ENCODE peak calls at places on chromosomes 1 and 21, in six cellular contexts. B is HepG2, A is SK-N-SH, D is H1, Q is K562, J is GM12878. S is an unnamed sample.

GRCh38 chr1:84936116-84936810 is 43.3 kb upstream of the LPAR3 start:
- DNase-seq in B (peak), A (peak), D (no peak), Q (peak), J (no peak), S (peak)

GRCh38 chr1:161705537-161705936 is 1.5 kb upstream of the FCRLA start:
- DNase-seq in B (no peak), A (no peak), D (no peak), Q (no peak), J (no peak), S (no peak)

GRCh38 chr1:206582537-206583460 is 29.5 kb downstream of the EIF2D start:
- DNase-seq in B (no peak), A (no peak), D (no peak), Q (no peak), J (no peak), S (no peak)

GRCh38 chr1:22533244-22533643 is 30.0 kb upstream of the EPHA8 start:
- DNase-seq in B (no peak), A (peak), D (no peak), Q (no peak), J (no peak), S (no peak)

GRCh38 chr1:85465099-85465790 is at the start of gene DDAH1:
- DNase-seq in B (peak), A (peak), D (peak), Q (no peak), J (no peak), S (no peak)

GRCh38 chr1:51063121-51063520 is 38.9 kb upstream of the C1orf185 start:
- DNase-seq in B (no peak), A (no peak), D (no peak), Q (no peak), J (no peak), S (no peak)

GRCh38 chr1:243686149-243686548 is 163.9 kb downstream of the AKT3 start:
- DNase-seq in B (no peak), A (no peak), D (no peak), Q (no peak), J (no peak), S (no peak)

GRCh38 chr1:217561446-217561845 is 69.4 kb downstream of the GPATCH2 start:
- DNase-seq in B (no peak), A (no peak), D (no peak), Q (no peak), J (no peak), S (no peak)

GRCh38 chr1:69744381-69744780 is 176.7 kb downstream of the LRRC7 start:
- DNase-seq in B (no peak), A (no peak), D (no peak), Q (no peak), J (no peak), S (no peak)

GRCh38 chr1:1599030-1599916 is 662 bp downstream of the FNDC10 start:
- DNase-seq in B (no peak), A (peak), D (no peak), Q (peak), J (no peak), S (no peak)

GRCh38 chr1:76303348-76303712 is 228.8 kb downstream of the ST6GALNAC3 start:
- DNase-seq in B (no peak), A (no peak), D (no peak), Q (no peak), J (no peak), S (no peak)

GRCh38 chr1:211378844-211379243 is 52.2 kb downstream of the TRAF5 start:
- DNase-seq in B (no peak), A (no peak), D (no peak), Q (no peak), J (no peak), S (no peak)

GRCh38 chr1:119947468-119947867 is 51.2 kb upstream of the ADAM30 start:
- DNase-seq in B (no peak), A (no peak), D (no peak), Q (no peak), J (no peak), S (no peak)

GRCh38 chr1:207311888-207312603 is 9.4 kb upstream of the CD55 start:
- DNase-seq in B (no peak), A (no peak), D (no peak), Q (no peak), J (no peak), S (no peak)

GRCh38 chr1:245583575-245584330 is 429.0 kb downstream of the KIF26B start:
- DNase-seq in B (no peak), A (peak), D (no peak), Q (no peak), J (no peak), S (no peak)

GRCh38 chr21:43369124-43369523 is 57.8 kb downstream of the SIK1 start:
- DNase-seq in B (peak), A (peak), D (no peak), Q (no peak), J (no peak), S (peak)

GRCh38 chr21:31342328-31342727 is 1.7 kb downstream of the TIAM1 start:
- DNase-seq in B (no peak), A (no peak), D (no peak), Q (no peak), J (no peak), S (no peak)

GRCh38 chr1:151165281-151165737 is 393 bp downstream of the LYSMD1 start:
- DNase-seq in B (peak), A (peak), D (no peak), Q (peak), J (no peak), S (no peak)

GRCh38 chr1:154788886-154789285 is 81.2 kb downstream of the KCNN3 start:
- DNase-seq in B (no peak), A (no peak), D (no peak), Q (no peak), J (no peak), S (no peak)

GRCh38 chr1:154793674-154794073 is 76.4 kb downstream of the KCNN3 start:
- DNase-seq in B (no peak), A (no peak), D (no peak), Q (no peak), J (no peak), S (no peak)

GRCh38 chr1:154794608-154795007 is 75.5 kb downstream of the KCNN3 start:
- DNase-seq in B (peak), A (no peak), D (no peak), Q (no peak), J (no peak), S (no peak)

GRCh38 chr1:154792899-154793298 is 77.2 kb downstream of the KCNN3 start:
- DNase-seq in B (no peak), A (no peak), D (no peak), Q (no peak), J (no peak), S (no peak)

GRCh38 chr1:154791292-154792278 is 78.5 kb downstream of the KCNN3 start:
- DNase-seq in B (no peak), A (no peak), D (no peak), Q (peak), J (peak), S (no peak)
- TF ChIP-seq GABPA in B (no peak), A (no peak), D (no peak), Q (no peak), J (no peak), S (no peak)

GRCh38 chr1:72635719-72636118 is 353.4 kb upstream of the NEGR1 start:
- DNase-seq in B (no peak), A (no peak), D (no peak), Q (no peak), J (no peak), S (peak)

GRCh38 chr1:72636636-72637035 is 354.3 kb upstream of the NEGR1 start:
- DNase-seq in B (no peak), A (peak), D (no peak), Q (no peak), J (no peak), S (no peak)
- TF ChIP-seq GABPA in B (no peak), A (no peak), D (no peak), Q (no peak), J (no peak), S (no peak)

GRCh38 chr1:154745750-154746425 is 124.2 kb downstream of the KCNN3 start:
- DNase-seq in B (no peak), A (no peak), D (no peak), Q (no peak), J (no peak), S (no peak)

GRCh38 chr1:154749078-154749760 is 120.9 kb downstream of the KCNN3 start:
- DNase-seq in B (no peak), A (no peak), D (no peak), Q (peak), J (peak), S (peak)

GRCh38 chr1:154747380-154747779 is 122.7 kb downstream of the KCNN3 start:
- DNase-seq in B (no peak), A (peak), D (no peak), Q (no peak), J (no peak), S (no peak)

GRCh38 chr1:154746620-154747299 is 123.3 kb downstream of the KCNN3 start:
- DNase-seq in B (no peak), A (no peak), D (no peak), Q (no peak), J (no peak), S (no peak)

DNA sequence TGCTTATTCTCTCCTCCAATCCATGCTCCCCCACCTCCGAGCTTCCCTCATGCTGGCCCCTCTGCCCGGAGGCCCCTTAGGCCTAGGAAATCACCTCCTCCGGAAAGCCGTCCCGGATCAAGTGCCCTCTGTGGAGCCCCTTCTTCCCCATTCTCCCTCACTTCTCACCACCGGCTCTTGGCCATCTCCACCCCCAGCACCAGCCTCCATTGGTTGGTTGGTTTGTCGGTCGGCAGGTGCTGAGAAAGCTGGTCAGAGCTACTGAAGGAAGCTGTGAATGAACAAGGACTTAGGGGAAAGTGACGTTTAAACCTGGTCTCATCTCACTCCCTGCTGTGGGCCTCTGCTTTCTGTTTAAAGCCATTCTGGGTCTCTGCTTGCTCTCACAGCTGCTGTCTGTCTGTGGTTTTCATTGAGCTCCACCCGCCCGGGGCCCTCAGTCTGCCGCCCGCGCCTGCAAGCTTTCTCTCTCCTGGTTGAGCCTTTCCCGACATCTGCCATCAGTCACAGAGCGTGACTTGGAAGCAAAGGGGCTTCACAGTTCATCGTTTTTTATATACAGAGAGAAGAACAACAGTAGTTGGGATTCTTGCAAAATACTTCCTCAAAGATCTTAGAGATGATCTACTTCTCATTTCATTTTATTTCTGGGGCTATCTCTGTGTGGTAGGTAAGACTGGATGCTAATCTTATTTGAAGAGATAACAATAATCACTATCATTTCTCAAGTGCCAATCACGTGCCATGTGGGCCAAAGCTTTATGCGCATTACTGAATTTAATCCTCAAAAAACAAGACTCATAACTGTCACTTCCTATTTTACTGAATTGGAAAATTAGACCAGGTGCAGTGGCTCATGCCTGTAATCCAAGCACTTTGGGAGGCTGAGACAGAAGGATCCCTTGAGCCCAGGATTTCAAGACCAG is 122.0 kb downstream of the KCNN3 start:
- DNase-seq in B (no peak), A (peak), D (no peak), Q (no peak), J (peak), S (peak)
- TF ChIP-seq GABPA in B (no peak), A (no peak), D (no peak), Q (no peak), J (no peak), S (no peak)

GRCh38 chr21:45912611-45913415 is 68.8 kb upstream of the COL6A1 start:
- DNase-seq in B (no peak), A (no peak), D (no peak), Q (no peak), J (no peak), S (no peak)
- TF ChIP-seq GABPA in B (no peak), A (no peak), D (no peak), Q (no peak), J (no peak), S (no peak)

GRCh38 chr1:52572387-52572786 is 19.5 kb upstream of the TUT4 start:
- DNase-seq in B (no peak), A (no peak), D (no peak), Q (no peak), J (no peak), S (no peak)

GRCh38 chr1:52571783-52572182 is 18.9 kb upstream of the TUT4 start:
- DNase-seq in B (peak), A (no peak), D (no peak), Q (peak), J (no peak), S (no peak)

GRCh38 chr1:52576074-52576473 is 23.2 kb upstream of the TUT4 start:
- DNase-seq in B (no peak), A (no peak), D (no peak), Q (no peak), J (no peak), S (no peak)

GRCh38 chr1:52579415-52579814 is 22.8 kb upstream of the GPX7 start:
- DNase-seq in B (peak), A (no peak), D (no peak), Q (no peak), J (no peak), S (no peak)

GRCh38 chr1:52574594-52574993 is 21.7 kb upstream of the TUT4 start:
- DNase-seq in B (no peak), A (no peak), D (no peak), Q (no peak), J (no peak), S (no peak)
- TF ChIP-seq GABPA in B (no peak), A (no peak), D (no peak), Q (no peak), J (no peak), S (no peak)

GRCh38 chr1:45833361-45833760 is 29.9 kb downstream of the MAST2 start:
- DNase-seq in B (no peak), A (no peak), D (no peak), Q (no peak), J (no peak), S (no peak)
- TF ChIP-seq GABPA in B (no peak), A (no peak), D (no peak), Q (no peak), J (no peak), S (no peak)

GRCh38 chr21:26049803-26050202 is 120.8 kb downstream of the APP start:
- DNase-seq in B (no peak), A (no peak), D (no peak), Q (no peak), J (no peak), S (no peak)

GRCh38 chr21:26047279-26047967 is 123.1 kb downstream of the APP start:
- DNase-seq in B (no peak), A (no peak), D (no peak), Q (no peak), J (no peak), S (no peak)

GRCh38 chr21:26042181-26042876 is 128.2 kb downstream of the APP start:
- DNase-seq in B (no peak), A (no peak), D (no peak), Q (no peak), J (no peak), S (no peak)

GRCh38 chr21:26041441-26042180 is 129.0 kb downstream of the APP start:
- DNase-seq in B (no peak), A (peak), D (no peak), Q (no peak), J (no peak), S (no peak)

GRCh38 chr21:26043891-26044290 is 126.7 kb downstream of the APP start:
- DNase-seq in B (no peak), A (no peak), D (no peak), Q (no peak), J (no peak), S (no peak)
- TF ChIP-seq GABPA in B (no peak), A (no peak), D (no peak), Q (no peak), J (no peak), S (no peak)

GRCh38 chr1:235992346-235992745 is 72.5 kb downstream of the NID1 start:
- DNase-seq in B (no peak), A (no peak), D (no peak), Q (no peak), J (no peak), S (no peak)

GRCh38 chr1:235992868-235993267 is 72.0 kb downstream of the NID1 start:
- DNase-seq in B (no peak), A (no peak), D (no peak), Q (no peak), J (no peak), S (no peak)

GRCh38 chr1:235993652-235994051 is 71.2 kb downstream of the NID1 start:
- DNase-seq in B (no peak), A (no peak), D (no peak), Q (no peak), J (no peak), S (no peak)

GRCh38 chr1:235989105-235989504 is 75.8 kb downstream of the NID1 start:
- DNase-seq in B (no peak), A (no peak), D (no peak), Q (no peak), J (no peak), S (no peak)

GRCh38 chr1:235990376-235990795 is 74.5 kb downstream of the NID1 start:
- DNase-seq in B (no peak), A (no peak), D (no peak), Q (no peak), J (no peak), S (no peak)
- TF ChIP-seq GABPA in B (no peak), A (no peak), D (no peak), Q (no peak), J (no peak), S (no peak)

DNA sequence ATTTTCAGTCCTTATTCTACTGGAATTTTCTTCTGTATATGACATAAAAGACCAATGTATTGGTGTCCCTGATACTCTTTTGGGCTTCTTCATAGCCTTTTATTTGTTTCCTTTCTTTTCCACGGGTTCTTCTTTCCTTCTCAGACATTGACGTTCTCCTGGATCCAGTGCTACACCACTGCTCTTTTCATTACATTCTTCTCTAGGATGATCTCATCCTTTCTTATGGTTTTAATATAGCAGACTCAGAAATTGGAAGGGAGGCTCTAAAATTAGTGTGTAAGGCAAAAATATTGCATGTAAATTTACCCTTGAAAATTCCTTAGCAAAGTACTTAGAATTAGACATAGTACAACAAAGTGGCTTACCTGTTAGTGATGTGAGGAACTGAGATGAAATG is 65.3 kb downstream of the SELENOF start:
- DNase-seq in B (no peak), A (no peak), D (no peak), Q (no peak), J (no peak), S (no peak)
- TF ChIP-seq GABPA in B (no peak), A (no peak), D (no peak), Q (no peak), J (no peak), S (no peak)

GRCh38 chr1:168722964-168723363 is 6.0 kb downstream of the DPT start:
- DNase-seq in B (no peak), A (no peak), D (no peak), Q (no peak), J (no peak), S (no peak)

GRCh38 chr1:168714012-168714411 is 15.0 kb downstream of the DPT start:
- DNase-seq in B (no peak), A (no peak), D (no peak), Q (no peak), J (no peak), S (no peak)

GRCh38 chr1:168717906-168718891 is 10.8 kb downstream of the DPT start:
- DNase-seq in B (no peak), A (no peak), D (no peak), Q (no peak), J (no peak), S (no peak)

GRCh38 chr1:168720839-168721238 is 8.2 kb downstream of the DPT start:
- DNase-seq in B (no peak), A (peak), D (no peak), Q (no peak), J (no peak), S (no peak)

GRCh38 chr1:168719306-168720111 is 9.5 kb downstream of the DPT start:
- DNase-seq in B (peak), A (no peak), D (no peak), Q (no peak), J (peak), S (peak)
- TF ChIP-seq GABPA in B (no peak), A (no peak), D (no peak), Q (no peak), J (no peak), S (no peak)

S was measured in HL-60.